ENCODE peak calls at places on chromosomes 3 and 15, in four cellular contexts. S, R, X and E are unnamed samples.

GRCh38 chr3:6526321-6526720 is 334.6 kb upstream of the GRM7 start:
- DNase-seq in S (no peak), X (no peak), R (no peak), E (no peak)

GRCh38 chr3:27079427-27080105 is 289.6 kb downstream of the NEK10 start:
- DNase-seq in R (no peak), S (peak; percentile 23), X (no peak), E (no peak)

GRCh38 chr3:150223568-150223967 is 184.5 kb upstream of the TSC22D2 start:
- DNase-seq in X (no peak), R (no peak), S (no peak), E (no peak)

GRCh38 chr3:185823280-185824044 is 1.4 kb downstream of the IGF2BP2 start:
- DNase-seq in R (peak; percentile 44), S (peak; percentile 69), X (peak; percentile 73), E (peak; percentile 79)

GRCh38 chr3:37967252-37967881 is 23.2 kb upstream of the VILL start:
- DNase-seq in R (peak; percentile 45), S (peak; percentile 70), X (peak; percentile 78), E (peak; percentile 93)

GRCh38 chr3:17877299-17877698 is 134.9 kb upstream of the TBC1D5 start:
- DNase-seq in S (no peak), R (no peak), X (no peak), E (no peak)

GRCh38 chr3:192261135-192261534 is 466.2 kb downstream of the FGF12 start:
- DNase-seq in R (no peak), X (no peak), S (no peak), E (no peak)

GRCh38 chr15:101807345-101807945 is 4.1 kb downstream of the OR4F6 start:
- DNase-seq in S (peak; percentile 49), R (peak; percentile 84), X (no peak), E (no peak)

GRCh38 chr3:190432216-190432615 is 17.5 kb downstream of the TMEM207 start:
- DNase-seq in X (no peak), S (peak; percentile 54), R (peak; percentile 63), E (no peak)

GRCh38 chr3:89947357-89947954 is 840.0 kb downstream of the EPHA3 start:
- DNase-seq in S (no peak), X (no peak), R (no peak), E (peak; percentile 49)

DNA sequence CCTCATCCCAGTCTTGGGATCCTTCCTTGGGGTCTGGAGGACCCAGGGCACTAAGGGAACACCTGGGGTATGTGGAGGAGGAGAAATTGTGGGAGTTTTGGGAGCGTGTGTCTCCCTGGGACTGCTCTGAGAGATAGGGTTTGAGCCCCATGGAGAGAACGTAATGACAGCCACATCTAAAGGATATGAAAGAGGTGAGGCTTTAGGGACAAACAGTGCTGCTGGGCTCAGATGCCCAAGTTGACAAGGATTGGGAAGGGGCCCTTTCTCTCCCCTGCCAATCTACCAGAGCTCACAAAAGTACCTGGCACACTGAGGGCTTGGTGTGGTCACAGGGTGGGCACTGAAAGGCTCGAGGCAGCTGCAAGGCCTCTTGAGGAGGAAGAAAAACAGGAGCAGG is 13.3 kb upstream of the STARD5 start:
- DNase-seq in X (no peak), R (no peak), S (no peak), E (no peak)
- H3K4me3 ChIP-seq in X (no peak overlapping the region), R (no peak overlapping the region), S (no peak overlapping the region), E (no peak overlapping the region)

GRCh38 chr3:46866720-46867549 is 3.7 kb upstream of the MYL3 start:
- DNase-seq in X (peak; percentile 84), S (peak; percentile 50), R (peak; percentile 22), E (peak; percentile 93)

GRCh38 chr3:46868948-46869347 is 5.7 kb upstream of the MYL3 start:
- DNase-seq in S (no peak), R (no peak), X (no peak), E (no peak)

GRCh38 chr3:46866032-46866595 is 2.9 kb upstream of the MYL3 start:
- DNase-seq in S (no peak), X (no peak), R (no peak), E (no peak)

GRCh38 chr3:46868301-46868700 is 5.1 kb upstream of the MYL3 start:
- DNase-seq in R (no peak), S (no peak), X (no peak), E (no peak)

DNA sequence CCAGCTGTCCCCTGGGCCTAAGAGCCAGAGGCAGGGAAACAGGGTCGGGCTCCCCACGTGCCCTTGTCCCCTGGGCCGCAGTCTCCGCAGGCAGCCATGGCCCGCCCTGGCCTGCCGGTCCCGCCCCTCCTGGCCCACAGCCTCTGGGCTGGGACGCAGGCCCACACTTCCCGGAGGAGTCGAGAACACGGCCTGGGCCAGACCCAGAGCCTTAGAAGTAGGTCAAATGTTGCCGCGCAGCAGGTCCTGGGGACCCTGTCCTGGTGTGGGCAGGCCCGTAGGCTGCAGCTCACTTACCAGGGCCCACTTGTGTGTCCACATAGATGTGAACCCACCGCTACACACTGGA is 4.3 kb upstream of the MYL3 start:
- DNase-seq in X (no peak), S (no peak), R (no peak), E (no peak)
- H3K4me1 ChIP-seq in X (peaks cover 10% of the 10 kb centered on the region), S (peaks cover 4% of the 10 kb centered on the region), R (no peaks in the 10 kb centered on the region), E (no peaks in the 10 kb centered on the region)

DNA sequence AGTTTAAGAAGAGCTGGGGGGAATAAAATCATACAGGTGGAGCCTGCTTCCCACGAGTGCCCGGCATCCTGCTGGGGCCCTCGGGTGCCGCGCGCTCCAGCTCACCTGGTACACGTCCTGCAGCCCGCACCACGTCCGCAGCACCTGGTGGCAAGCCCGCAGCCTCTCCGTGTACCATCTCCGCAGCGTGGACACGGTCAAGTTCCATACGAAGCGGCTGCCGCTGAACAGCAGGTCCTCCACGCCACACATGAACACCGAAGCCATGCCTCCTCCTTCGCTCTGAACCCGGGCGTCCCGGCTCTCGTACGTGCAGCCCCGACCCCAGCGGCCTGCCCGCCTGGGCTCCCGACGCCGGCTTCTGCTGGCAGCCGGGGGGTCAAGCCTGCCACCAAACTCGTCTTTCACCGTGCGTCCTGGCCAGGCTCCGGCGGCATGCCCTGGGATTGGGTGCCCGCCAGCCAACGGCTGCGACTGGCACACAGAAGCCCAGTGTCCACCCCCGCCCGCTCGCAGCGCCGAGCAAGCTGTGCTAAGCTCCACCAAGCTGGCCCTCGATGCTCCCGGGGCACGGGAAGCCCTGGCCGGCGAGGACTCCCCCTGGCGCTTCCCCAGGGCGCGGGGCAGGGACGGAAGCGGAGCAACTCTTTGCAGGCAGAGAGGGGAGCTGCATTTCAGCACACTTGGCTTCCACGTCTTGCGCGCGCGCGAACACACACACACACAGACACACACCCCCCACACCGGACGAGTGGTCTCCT is at the start of gene FRMD4B:
- DNase-seq in R (peak; percentile 65), X (peak; percentile 67), S (peak; percentile 22), E (peak; percentile 81)
- H3K9ac ChIP-seq in R (peak within 1 kb of the TSS; percentile 52), X (no peak within 1 kb of the TSS), S (no peak within 1 kb of the TSS), E (no peak within 1 kb of the TSS)

GRCh38 chr15:75713338-75713895 is 769 bp upstream of the CSPG4 start:
- DNase-seq in R (no peak), S (peak; percentile 38), X (no peak), E (peak; percentile 77)

GRCh38 chr15:75714195-75714594 is 1.5 kb upstream of the CSPG4 start:
- DNase-seq in X (no peak), S (no peak), R (no peak), E (no peak)

GRCh38 chr15:75718326-75718725 is 5.7 kb upstream of the CSPG4 start:
- DNase-seq in R (peak; percentile 36), S (peak; percentile 84), X (no peak), E (no peak)

GRCh38 chr15:75712668-75713337 is at the start of gene CSPG4:
- DNase-seq in X (peak; percentile 75), R (no peak), S (peak; percentile 71), E (peak; percentile 84)
- H3K4me3 ChIP-seq in X (peak within 1 kb of the TSS; percentile 38), R (peak within 1 kb of the TSS; percentile 54), S (peak within 1 kb of the TSS; percentile 68), E (peak within 1 kb of the TSS; percentile 58)